ENCODE peak calls at places on chromosomes 12 and 14, in five cellular contexts. E, M, R, Q and C are unnamed samples.
A peak's percentile ranks its signal among the peaks of the same experiment; 100 is the strongest.

GRCh38 chr12:21500786-21501257 is 613 bp downstream of the RECQL start:
- DNase-seq in E (no peak), M (no peak), R (no peak), Q (no peak), C (no peak)

GRCh38 chr14:69818760-69819191 is 21.7 kb upstream of the SLC10A1 start:
- DNase-seq in E (peak; percentile 68), M (peak; percentile 26), R (peak; percentile 68), Q (peak; percentile 70), C (peak; percentile 62)

GRCh38 chr12:89542912-89543592 is 17.2 kb upstream of the POC1B start:
- DNase-seq in E (peak; percentile 80), M (peak; percentile 36), R (peak; percentile 84), Q (peak; percentile 91), C (peak; percentile 55)

GRCh38 chr12:18583655-18584054 is 154.2 kb downstream of the PLCZ1 start:
- DNase-seq in E (no peak), M (no peak), R (no peak), Q (peak; percentile 6), C (no peak)

GRCh38 chr14:49584058-49584457 is 2.1 kb downstream of the RPS29 start:
- DNase-seq in E (no peak), M (no peak), R (no peak), Q (no peak), C (no peak)

GRCh38 chr14:70245026-70245425 is 56.3 kb upstream of the SLC8A3 start:
- DNase-seq in E (no peak), M (no peak), R (no peak), Q (no peak), C (no peak)

GRCh38 chr14:55054098-55054497 is 2.7 kb downstream of the MAPK1IP1L start:
- DNase-seq in E (no peak), M (no peak), R (no peak), Q (no peak), C (no peak)

GRCh38 chr14:24312736-24313507 is 1.6 kb downstream of the LTB4R start:
- DNase-seq in E (no peak), M (no peak), R (no peak), Q (peak; percentile 35), C (no peak)

GRCh38 chr14:66015046-66015780 is 471.0 kb upstream of the CCDC196 start:
- DNase-seq in E (no peak), M (no peak), R (no peak), Q (no peak), C (no peak)

GRCh38 chr12:26524862-26525465 is 308.0 kb downstream of the ITPR2 start:
- DNase-seq in E (no peak), M (no peak), R (peak; percentile 12), Q (peak; percentile 34), C (no peak)

GRCh38 chr12:2137707-2138106 is 84.9 kb downstream of the CACNA1C start:
- DNase-seq in E (no peak), M (no peak), R (no peak), Q (peak; percentile 20), C (no peak)
- TF ChIP-seq CTCF in E (no peak), M (no peak), R (no peak), Q (no peak), C (no peak)

GRCh38 chr14:22113401-22113800 is 439.8 kb upstream of the OR4E1 start:
- DNase-seq in E (peak; percentile 62), M (no peak), R (no peak), Q (no peak), C (no peak)

GRCh38 chr14:22106700-22107697 is 433.4 kb upstream of the OR4E1 start:
- DNase-seq in E (no peak), M (no peak), R (no peak), Q (no peak), C (no peak)

GRCh38 chr14:22107734-22108133 is 434.1 kb upstream of the OR4E1 start:
- DNase-seq in E (no peak), M (no peak), R (no peak), Q (no peak), C (no peak)

GRCh38 chr14:22112004-22112403 is 438.4 kb upstream of the OR4E1 start:
- DNase-seq in E (no peak), M (peak; percentile 17), R (no peak), Q (no peak), C (peak; percentile 19)
- TF ChIP-seq CTCF in E (peak; percentile 80), M (peak; percentile 66), R (peak; percentile 50), Q (peak; percentile 31), C (peak; percentile 60)

GRCh38 chr12:117188121-117188665 is 2.1 kb downstream of the FBXO21 start:
- DNase-seq in E (no peak), M (no peak), R (no peak), Q (no peak), C (no peak)

GRCh38 chr12:117189725-117190209 is 503 bp downstream of the FBXO21 start:
- DNase-seq in E (no peak), M (peak; percentile 28), R (peak; percentile 15), Q (peak; percentile 26), C (peak; percentile 34)

GRCh38 chr12:117190210-117190781 is at the start of gene FBXO21:
- DNase-seq in E (peak; percentile 94), M (peak; percentile 96), R (peak; percentile 86), Q (peak; percentile 87), C (peak; percentile 91)

GRCh38 chr12:117192057-117192456 is 1.8 kb upstream of the FBXO21 start:
- DNase-seq in E (peak; percentile 64), M (no peak), R (no peak), Q (peak; percentile 46), C (no peak)

GRCh38 chr12:117188961-117189724 is 1.1 kb downstream of the FBXO21 start:
- DNase-seq in E (no peak), M (no peak), R (peak; percentile 53), Q (peak; percentile 62), C (no peak)
- TF ChIP-seq CTCF in E (no peak), M (no peak), R (no peak), Q (no peak), C (no peak)

GRCh38 chr12:650983-651382 is 12.3 kb downstream of the NINJ2 start:
- DNase-seq in E (no peak), M (no peak), R (no peak), Q (peak; percentile 28), C (no peak)
- TF ChIP-seq CTCF in E (no peak), M (no peak), R (peak; percentile 4), Q (no peak), C (no peak)

DNA sequence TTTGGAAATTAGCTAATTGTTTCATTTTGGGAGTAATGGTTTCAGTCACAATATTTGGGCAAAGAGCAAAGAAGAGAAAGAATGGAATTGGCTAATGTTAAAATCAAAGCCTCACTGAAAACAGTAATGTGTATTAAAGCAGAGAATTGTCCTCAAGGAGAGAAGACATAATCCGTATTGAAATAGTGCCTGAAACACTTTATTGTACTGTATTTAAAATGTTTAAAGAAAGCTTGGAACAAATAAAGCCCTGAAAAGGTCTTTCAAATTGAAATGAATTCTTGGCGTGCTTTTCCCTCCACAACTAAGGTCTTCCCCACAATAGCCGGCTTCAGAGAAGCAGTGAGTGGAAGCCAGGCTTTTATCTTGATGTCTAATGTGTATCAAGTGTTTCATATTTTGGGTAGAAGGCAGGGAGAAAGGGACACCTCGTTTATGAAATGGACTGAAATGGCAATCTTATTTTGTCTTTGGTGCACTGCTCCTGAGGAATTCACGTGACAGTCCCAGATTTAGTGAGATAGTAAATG is 212.9 kb upstream of the CRY1 start:
- DNase-seq in E (no peak), M (no peak), R (no peak), Q (no peak), C (no peak)
- TF ChIP-seq CTCF in E (no peak), M (no peak), R (no peak), Q (no peak), C (no peak)

GRCh38 chr14:76267322-76268012 is 108.5 kb upstream of the ESRRB start:
- DNase-seq in E (peak; percentile 73), M (no peak), R (peak; percentile 39), Q (peak; percentile 58), C (peak; percentile 30)
- TF ChIP-seq CTCF in E (peak; percentile 42), M (no peak), R (peak; percentile 36), Q (peak; percentile 36), C (peak; percentile 32)

GRCh38 chr14:78836777-78837176 is 666.6 kb downstream of the NRXN3 start:
- DNase-seq in E (peak; percentile 85), M (no peak), R (peak; percentile 64), Q (peak; percentile 62), C (peak; percentile 46)
- TF ChIP-seq CTCF in E (peak; percentile 87), M (no peak), R (peak; percentile 53), Q (peak; percentile 49), C (peak; percentile 76)

DNA sequence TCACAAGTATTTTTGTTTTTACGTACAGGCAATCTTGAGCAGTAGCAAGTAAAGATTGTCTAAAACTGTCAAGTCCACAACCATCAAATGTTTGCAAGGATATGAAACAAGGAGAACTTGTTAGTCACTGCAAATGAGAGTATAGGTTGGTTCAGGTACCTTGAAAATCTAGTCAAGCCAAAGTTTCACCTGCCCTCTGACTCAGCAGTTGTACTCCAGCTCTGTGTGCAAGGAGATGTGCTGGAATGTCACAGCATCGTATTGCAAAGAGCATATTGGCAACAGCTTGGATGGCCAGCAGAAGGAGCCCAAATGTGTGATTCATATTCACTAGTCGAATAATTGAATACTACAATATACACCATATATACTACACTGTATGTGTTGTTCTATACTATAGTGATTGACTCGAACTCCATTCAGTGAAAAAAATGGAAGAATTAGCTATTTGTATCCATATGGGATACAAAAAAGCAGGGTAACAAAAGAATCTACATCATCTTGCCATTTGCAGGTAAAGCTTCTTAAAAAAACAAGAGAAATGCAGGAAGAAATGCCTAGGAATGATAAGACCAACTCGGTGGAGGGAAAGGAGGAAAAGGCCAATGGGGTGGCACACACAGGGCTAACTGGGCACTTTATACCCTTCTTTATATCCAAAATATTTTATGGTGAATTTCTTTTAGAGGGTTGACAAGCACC is 44.0 kb downstream of the EID3 start:
- DNase-seq in E (peak; percentile 17), M (no peak), R (peak; percentile 19), Q (no peak), C (no peak)
- TF ChIP-seq CTCF in E (no peak), M (no peak), R (no peak), Q (no peak), C (no peak)